ENCODE peak calls at places on chromosomes 7 and 10, in nine cellular contexts. R, A, Y, H, O, C, I, S and P are unnamed samples.

GRCh38 chr10:49332333-49332732 is 33.4 kb downstream of the C10orf71 start:
- DNase-seq in R (no peak), A (no peak), Y (no peak), H (no peak), O (no peak), C (no peak), I (no peak), S (no peak), P (no peak)

GRCh38 chr7:137895301-137896201 is 48.8 kb upstream of the DGKI start:
- DNase-seq in R (no peak), A (no peak), Y (no peak), H (no peak), O (no peak), C (no peak), I (no peak), S (no peak), P (no peak)

GRCh38 chr7:152512711-152513110 is 76.9 kb upstream of the KMT2C start:
- DNase-seq in R (no peak), A (no peak), Y (no peak), H (no peak), O (no peak), C (no peak), I (no peak), S (no peak), P (no peak)

GRCh38 chr10:104336829-104337526 is 1.3 kb downstream of the ITPRIP start:
- DNase-seq in R (peak; percentile 49), A (no peak), Y (no peak), H (peak; percentile 65), O (no peak), C (no peak), I (peak; percentile 41), S (no peak), P (no peak)

GRCh38 chr7:113204415-113204814 is 86.1 kb upstream of the SMIM30 start:
- DNase-seq in R (no peak), A (no peak), Y (no peak), H (no peak), O (no peak), C (no peak), I (no peak), S (no peak), P (no peak)

GRCh38 chr7:155857141-155857540 is 44.9 kb upstream of the SHH start:
- DNase-seq in R (no peak), A (no peak), Y (no peak), H (no peak), O (no peak), C (no peak), I (no peak), S (no peak), P (no peak)

GRCh38 chr10:31134303-31134928 is 102.8 kb upstream of the ZNF438 start:
- DNase-seq in R (peak; percentile 37), A (no peak), Y (no peak), H (peak; percentile 58), O (no peak), C (no peak), I (peak; percentile 93), S (no peak), P (peak; percentile 38)

GRCh38 chr10:21399392-21400015 is 126.0 kb downstream of the SKIDA1 start:
- DNase-seq in R (peak; percentile 79), A (no peak), Y (no peak), H (peak; percentile 91), O (no peak), C (no peak), I (peak; percentile 78), S (no peak), P (no peak)

GRCh38 chr7:24384362-24385030 is 100.5 kb downstream of the NPY start:
- DNase-seq in R (no peak), A (no peak), Y (no peak), H (no peak), O (no peak), C (no peak), I (no peak), S (no peak), P (no peak)

GRCh38 chr10:35379226-35380137 is 43.2 kb downstream of the CCNY start:
- DNase-seq in R (no peak), A (no peak), Y (no peak), H (peak; percentile 68), O (no peak), C (no peak), I (no peak), S (no peak), P (no peak)